ENCODE peak calls at places on chromosomes 5 and 9, in eight cellular contexts. C is SJCRH30; E is right atrium auricular region; U is AG04450; T is OCI-LY7; K is A549; D is A673; X is CD4-positive, CD25-positive, alpha-beta regulatory T cell. Y is an unnamed sample.

GRCh38 chr5:67156976-67157583 is 39.5 kb downstream of the CD180 start:
- DNase-seq in E (no peak), K (peak; percentile 27), D (peak; percentile 56), U (no peak), C (peak; percentile 49), X (peak; percentile 67), T (peak; percentile 68), Y (no peak)

GRCh38 chr5:33275921-33276705 is 164.7 kb upstream of the TARS1 start:
- DNase-seq in K (no peak), U (no peak), T (no peak), D (no peak), X (no peak), C (peak; percentile 24), E (no peak), Y (no peak)

GRCh38 chr5:126198509-126198908 is 224.7 kb upstream of the GRAMD2B start:
- DNase-seq in E (no peak), U (no peak), D (no peak), K (no peak), C (no peak), X (no peak), T (no peak), Y (no peak)

GRCh38 chr9:114122152-114122615 is 23.1 kb upstream of the KIF12 start:
- DNase-seq in T (no peak), K (no peak), E (no peak), X (no peak), U (no peak), D (no peak), C (no peak), Y (no peak)

GRCh38 chr5:83589786-83590185 is 118.2 kb downstream of the VCAN start:
- DNase-seq in D (no peak), X (no peak), E (no peak), K (no peak), C (no peak), U (no peak), T (no peak), Y (no peak)

GRCh38 chr9:33697171-33697570 is 98.2 kb upstream of the PRSS3 start:
- DNase-seq in E (no peak), C (no peak), X (no peak), D (no peak), T (no peak), K (no peak), U (no peak), Y (no peak)

GRCh38 chr5:74098456-74098855 is 472.5 kb downstream of the ARHGEF28 start:
- DNase-seq in X (no peak), K (no peak), E (no peak), U (no peak), T (no peak), D (no peak), C (no peak), Y (no peak)

GRCh38 chr9:30773427-30773826 is 1611.0 kb upstream of the ACO1 start:
- DNase-seq in U (no peak), C (no peak), T (no peak), D (no peak), K (no peak), X (no peak), E (no peak), Y (no peak)

GRCh38 chr9:111992523-111992922 is 95.9 kb downstream of the UGCG start:
- DNase-seq in T (no peak), U (no peak), D (no peak), E (no peak), X (no peak), C (no peak), K (no peak), Y (no peak)

GRCh38 chr9:23814243-23814642 is 11.8 kb downstream of the ELAVL2 start:
- DNase-seq in C (no peak), E (no peak), T (no peak), D (no peak), U (no peak), X (no peak), K (no peak), Y (no peak)

GRCh38 chr9:95189230-95190098 is 128.0 kb downstream of the FANCC start:
- DNase-seq in E (peak; percentile 64), D (no peak), T (no peak), K (no peak), U (peak; percentile 73), C (peak; percentile 58), X (no peak), Y (no peak)
- H3K27ac ChIP-seq in E (peak overlapping the region; percentile 19), D (no peak overlapping the region), T (no peak overlapping the region), K (no peak overlapping the region), U (peak overlapping the region; percentile 25), C (peak overlapping the region; percentile 33), X (no peak overlapping the region), Y (no peak overlapping the region)

GRCh38 chr5:178786424-178786823 is 56.0 kb upstream of the ZNF354A start:
- DNase-seq in U (no peak), K (peak; percentile 11), X (no peak), T (no peak), D (no peak), E (no peak), C (no peak), Y (no peak)
- H3K9me3 ChIP-seq in U (peaks cover 71% of the 10 kb centered on the region), K (peaks cover 35% of the 10 kb centered on the region), X (no peaks in the 10 kb centered on the region), T (no peaks in the 10 kb centered on the region), D (no peaks in the 10 kb centered on the region), E (no peaks in the 10 kb centered on the region), C (no peaks in the 10 kb centered on the region), Y (no peaks in the 10 kb centered on the region)

GRCh38 chr9:13002740-13003139 is 227.9 kb downstream of the LURAP1L start:
- DNase-seq in C (no peak), T (no peak), U (no peak), D (no peak), K (no peak), X (no peak), E (no peak), Y (no peak)
- H3K27ac ChIP-seq in C (no peak overlapping the region), T (no peak overlapping the region), U (no peak overlapping the region), D (no peak overlapping the region), K (no peak overlapping the region), X (no peak overlapping the region), E (no peak overlapping the region), Y (no peak overlapping the region)

GRCh38 chr5:141393267-141393666 is 834 bp downstream of the PCDHGA8 start:
- DNase-seq in U (no peak), E (no peak), D (no peak), T (no peak), K (no peak), X (no peak), C (no peak), Y (no peak)

GRCh38 chr5:141389153-141390042 is 1.9 kb downstream of the PCDHGB4 start:
- DNase-seq in D (no peak), U (no peak), X (no peak), T (no peak), C (no peak), K (no peak), E (no peak), Y (no peak)

GRCh38 chr5:141388661-141389060 is 1.2 kb downstream of the PCDHGB4 start:
- DNase-seq in U (no peak), K (no peak), D (no peak), T (no peak), C (no peak), X (no peak), E (no peak), Y (no peak)

GRCh38 chr5:141398608-141399007 is 861 bp downstream of the PCDHGB5 start:
- DNase-seq in C (no peak), E (no peak), T (no peak), X (no peak), U (no peak), D (no peak), K (no peak), Y (peak; percentile 52)

DNA sequence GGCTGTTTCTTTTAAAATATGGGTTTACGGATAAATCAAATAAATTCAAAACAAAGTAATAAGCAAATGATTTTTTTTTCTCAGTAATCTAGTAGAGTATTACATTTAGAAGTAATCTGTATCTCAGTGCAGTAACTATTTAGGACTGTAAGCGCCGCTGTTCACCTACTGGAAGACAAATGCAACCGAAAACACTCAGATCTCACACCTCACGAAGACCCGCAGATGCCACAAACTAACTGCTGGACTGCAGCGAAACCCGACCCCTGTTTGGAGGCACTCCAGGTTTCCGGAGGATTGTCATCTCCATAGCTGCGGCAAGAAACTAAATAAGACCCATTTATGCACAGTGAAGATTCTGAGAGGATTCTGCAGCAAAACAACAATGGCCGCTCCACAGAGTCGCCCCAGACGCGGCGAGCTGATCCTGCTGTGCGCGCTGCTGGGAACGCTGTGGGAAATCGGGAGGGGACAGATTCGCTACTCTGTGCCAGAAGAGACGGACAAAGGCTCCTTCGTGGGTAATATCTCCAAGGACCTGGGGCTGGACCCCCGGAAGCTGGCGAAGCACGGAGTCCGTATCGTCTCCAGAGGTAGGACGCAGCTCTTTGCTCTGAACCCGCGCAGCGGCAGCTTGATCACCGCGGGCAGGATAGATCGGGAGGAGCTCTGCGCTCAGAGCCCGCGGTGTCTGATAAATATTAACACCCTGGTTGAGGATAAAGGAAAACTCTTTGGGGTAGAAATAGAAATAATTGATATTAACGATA is at the start of gene PCDHGA8:
- DNase-seq in K (no peak), D (peak; percentile 71), T (peak; percentile 41), X (no peak), E (no peak), C (no peak), U (no peak), Y (no peak)
- H3K9me3 ChIP-seq in K (peaks cover 68% of the 10 kb centered on the region), D (peaks cover 54% of the 10 kb centered on the region), T (no peaks in the 10 kb centered on the region), X (peaks cover 37% of the 10 kb centered on the region), E (peaks cover 10% of the 10 kb centered on the region), C (peaks cover 6% of the 10 kb centered on the region), U (peaks cover 57% of the 10 kb centered on the region), Y (no peaks in the 10 kb centered on the region)

GRCh38 chr5:107367480-107367879 is 303.3 kb downstream of the EFNA5 start:
- DNase-seq in U (no peak), D (peak; percentile 50), C (no peak), T (no peak), X (no peak), K (no peak), E (no peak), Y (no peak)
- H3K27ac ChIP-seq in U (no peak overlapping the region), D (no peak overlapping the region), C (no peak overlapping the region), T (no peak overlapping the region), X (no peak overlapping the region), K (no peak overlapping the region), E (no peak overlapping the region), Y (no peak overlapping the region)

DNA sequence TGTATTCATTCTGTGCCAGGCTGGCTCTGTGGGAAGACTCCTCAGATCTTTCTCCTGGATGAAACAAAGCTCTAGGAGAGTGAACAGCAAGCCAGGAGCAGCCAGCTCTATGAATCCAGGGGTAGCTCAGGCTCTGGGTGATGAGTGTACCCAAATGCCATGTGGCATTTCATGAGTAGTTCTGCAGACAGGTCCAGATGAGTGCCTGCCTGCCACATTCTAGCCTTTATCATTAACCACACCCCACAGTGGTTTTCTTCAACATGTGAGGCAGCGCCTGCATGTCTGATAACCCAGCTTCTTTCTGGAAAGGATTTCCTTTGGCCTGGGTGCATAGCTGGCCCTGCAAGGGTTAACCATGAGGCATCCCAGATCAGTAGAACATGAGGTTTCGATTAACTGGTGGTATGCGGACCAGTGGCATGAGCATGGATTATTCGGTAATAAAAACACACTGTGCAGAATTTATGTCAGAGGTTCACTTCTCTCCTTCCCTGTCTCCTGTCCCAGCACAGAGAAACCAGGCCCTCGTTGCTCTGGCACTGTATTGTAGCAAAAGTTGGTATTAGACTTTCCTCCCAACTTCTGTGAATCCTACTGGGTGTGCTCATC is 381.9 kb upstream of the ZNF462 start:
- DNase-seq in X (no peak), C (no peak), K (no peak), U (no peak), T (no peak), D (no peak), E (no peak), Y (no peak)
- H3K9me3 ChIP-seq in X (peaks cover 4% of the 10 kb centered on the region), C (no peaks in the 10 kb centered on the region), K (no peaks in the 10 kb centered on the region), U (peaks cover 3% of the 10 kb centered on the region), T (no peaks in the 10 kb centered on the region), D (no peaks in the 10 kb centered on the region), E (no peaks in the 10 kb centered on the region), Y (no peaks in the 10 kb centered on the region)

Y was measured in psoas muscle.